ENCODE peak calls at places on chromosomes 11 and 22, in eight cellular contexts. One of them, this sample, is unnamed.

GRCh38 chr22:41181349-41182241 is 23.5 kb upstream of the L3MBTL2 start:
- DNase-seq in RWPE2: no peak
- DNase-seq in HepG2: no peak
- DNase-seq in naive thymus-derived CD4-positive, alpha-beta T cell: no peak
- DNase-seq in PC-3: peak; percentile 49
- DNase-seq in GM23338: peak; percentile 67
- DNase-seq in effector memory CD4-positive, alpha-beta T cell: no peak
- DNase-seq in left ventricle myocardium inferior: no peak
- DNase-seq in this sample: no peak

GRCh38 chr22:30301995-30302809 is 12.9 kb upstream of the CASTOR1 start:
- DNase-seq in HepG2: no peak
- DNase-seq in RWPE2: no peak
- DNase-seq in GM23338: no peak
- DNase-seq in left ventricle myocardium inferior: peak; percentile 57
- DNase-seq in naive thymus-derived CD4-positive, alpha-beta T cell: no peak
- DNase-seq in effector memory CD4-positive, alpha-beta T cell: no peak
- DNase-seq in PC-3: peak; percentile 67
- DNase-seq in this sample: no peak

GRCh38 chr11:44675906-44676305 is 50.9 kb upstream of the TSPAN18 start:
- DNase-seq in effector memory CD4-positive, alpha-beta T cell: no peak
- DNase-seq in naive thymus-derived CD4-positive, alpha-beta T cell: no peak
- DNase-seq in PC-3: no peak
- DNase-seq in left ventricle myocardium inferior: no peak
- DNase-seq in RWPE2: no peak
- DNase-seq in HepG2: no peak
- DNase-seq in GM23338: no peak
- DNase-seq in this sample: no peak

GRCh38 chr11:96464695-96465307 is 75.0 kb downstream of the JRKL start:
- DNase-seq in effector memory CD4-positive, alpha-beta T cell: no peak
- DNase-seq in naive thymus-derived CD4-positive, alpha-beta T cell: peak; percentile 27
- DNase-seq in PC-3: peak; percentile 90
- DNase-seq in RWPE2: no peak
- DNase-seq in left ventricle myocardium inferior: no peak
- DNase-seq in GM23338: peak; percentile 94
- DNase-seq in HepG2: peak; percentile 68
- DNase-seq in this sample: peak; percentile 87

GRCh38 chr11:44793350-44794090 is 66.8 kb downstream of the TSPAN18 start:
- DNase-seq in HepG2: no peak
- DNase-seq in PC-3: no peak
- DNase-seq in left ventricle myocardium inferior: no peak
- DNase-seq in naive thymus-derived CD4-positive, alpha-beta T cell: no peak
- DNase-seq in RWPE2: no peak
- DNase-seq in GM23338: peak; percentile 37
- DNase-seq in effector memory CD4-positive, alpha-beta T cell: no peak
- DNase-seq in this sample: peak; percentile 63

GRCh38 chr11:73348838-73349237 is 27.4 kb upstream of the RELT start:
- DNase-seq in HepG2: no peak
- DNase-seq in PC-3: no peak
- DNase-seq in RWPE2: no peak
- DNase-seq in effector memory CD4-positive, alpha-beta T cell: no peak
- DNase-seq in left ventricle myocardium inferior: no peak
- DNase-seq in GM23338: no peak
- DNase-seq in naive thymus-derived CD4-positive, alpha-beta T cell: no peak
- DNase-seq in this sample: no peak

GRCh38 chr11:44267366-44268072 is 42.4 kb downstream of the ALX4 start:
- DNase-seq in left ventricle myocardium inferior: no peak
- DNase-seq in HepG2: no peak
- DNase-seq in naive thymus-derived CD4-positive, alpha-beta T cell: no peak
- DNase-seq in effector memory CD4-positive, alpha-beta T cell: no peak
- DNase-seq in RWPE2: no peak
- DNase-seq in GM23338: no peak
- DNase-seq in PC-3: no peak
- DNase-seq in this sample: no peak

GRCh38 chr22:49983148-49984042 is 22.8 kb downstream of the PIM3 start:
- DNase-seq in GM23338: peak; percentile 65
- DNase-seq in effector memory CD4-positive, alpha-beta T cell: no peak
- DNase-seq in RWPE2: peak; percentile 51
- DNase-seq in left ventricle myocardium inferior: no peak
- DNase-seq in naive thymus-derived CD4-positive, alpha-beta T cell: no peak
- DNase-seq in HepG2: no peak
- DNase-seq in PC-3: no peak
- DNase-seq in this sample: peak; percentile 65

GRCh38 chr11:8810331-8811301 is 100.4 kb upstream of the AKIP1 start:
- DNase-seq in GM23338: peak; percentile 89
- DNase-seq in RWPE2: peak; percentile 84
- DNase-seq in naive thymus-derived CD4-positive, alpha-beta T cell: no peak
- DNase-seq in PC-3: peak; percentile 59
- DNase-seq in effector memory CD4-positive, alpha-beta T cell: no peak
- DNase-seq in HepG2: peak; percentile 63
- DNase-seq in left ventricle myocardium inferior: peak; percentile 81
- DNase-seq in this sample: peak; percentile 95

GRCh38 chr22:38860291-38861169 is 11.5 kb downstream of the CBX6 start:
- DNase-seq in naive thymus-derived CD4-positive, alpha-beta T cell: no peak
- DNase-seq in GM23338: peak; percentile 57
- DNase-seq in PC-3: no peak
- DNase-seq in RWPE2: no peak
- DNase-seq in effector memory CD4-positive, alpha-beta T cell: no peak
- DNase-seq in left ventricle myocardium inferior: no peak
- DNase-seq in HepG2: peak; percentile 38
- DNase-seq in this sample: peak; percentile 30

GRCh38 chr22:32308191-32308590 is 49.5 kb upstream of the RFPL3 start:
- DNase-seq in effector memory CD4-positive, alpha-beta T cell: no peak
- DNase-seq in PC-3: no peak
- DNase-seq in left ventricle myocardium inferior: no peak
- DNase-seq in naive thymus-derived CD4-positive, alpha-beta T cell: no peak
- DNase-seq in RWPE2: no peak
- DNase-seq in HepG2: no peak
- DNase-seq in GM23338: no peak
- DNase-seq in this sample: no peak

DNA sequence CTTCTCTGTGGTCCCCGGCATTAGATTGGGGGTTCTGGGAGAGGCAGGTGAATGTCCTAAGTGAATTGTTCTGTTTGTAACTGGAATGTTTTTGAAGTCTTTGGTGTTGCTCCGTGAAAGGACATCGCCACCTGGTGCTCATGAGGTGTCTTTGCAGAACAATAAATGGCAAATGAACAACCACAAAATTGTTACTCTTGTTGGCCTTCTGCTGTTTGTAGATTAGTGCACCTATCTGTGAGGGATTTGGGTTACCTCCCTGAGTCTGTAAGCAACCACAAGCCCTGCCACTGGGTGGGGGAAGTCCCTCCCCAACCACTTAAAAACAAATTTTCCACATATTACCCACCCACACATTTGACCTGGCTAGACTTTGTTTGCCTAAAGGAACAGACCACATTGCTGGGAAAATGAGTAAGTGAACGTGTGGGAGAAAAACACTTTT is 4.7 kb downstream of the MPEG1 start:
- DNase-seq in effector memory CD4-positive, alpha-beta T cell: no peak
- DNase-seq in GM23338: peak; percentile 81
- DNase-seq in naive thymus-derived CD4-positive, alpha-beta T cell: peak; percentile 21
- DNase-seq in RWPE2: no peak
- DNase-seq in left ventricle myocardium inferior: no peak
- DNase-seq in HepG2: peak; percentile 48
- DNase-seq in PC-3: peak; percentile 69
- DNase-seq in this sample: peak; percentile 62
- H3K27ac ChIP-seq in effector memory CD4-positive, alpha-beta T cell: no peak overlapping the region
- H3K27ac ChIP-seq in GM23338: no peak overlapping the region
- H3K27ac ChIP-seq in naive thymus-derived CD4-positive, alpha-beta T cell: no peak overlapping the region
- H3K27ac ChIP-seq in RWPE2: no peak overlapping the region
- H3K27ac ChIP-seq in left ventricle myocardium inferior: peak overlapping the region; percentile 30
- H3K27ac ChIP-seq in HepG2: no peak overlapping the region
- H3K27ac ChIP-seq in PC-3: no peak overlapping the region
- H3K27ac ChIP-seq in this sample: no peak overlapping the region

GRCh38 chr11:130523166-130523565 is 74.7 kb downstream of the ADAMTS15 start:
- DNase-seq in RWPE2: no peak
- DNase-seq in naive thymus-derived CD4-positive, alpha-beta T cell: no peak
- DNase-seq in left ventricle myocardium inferior: no peak
- DNase-seq in HepG2: no peak
- DNase-seq in GM23338: no peak
- DNase-seq in PC-3: no peak
- DNase-seq in effector memory CD4-positive, alpha-beta T cell: no peak
- DNase-seq in this sample: no peak

GRCh38 chr11:130518164-130518563 is 69.7 kb downstream of the ADAMTS15 start:
- DNase-seq in RWPE2: no peak
- DNase-seq in HepG2: no peak
- DNase-seq in GM23338: no peak
- DNase-seq in left ventricle myocardium inferior: no peak
- DNase-seq in naive thymus-derived CD4-positive, alpha-beta T cell: no peak
- DNase-seq in effector memory CD4-positive, alpha-beta T cell: no peak
- DNase-seq in PC-3: no peak
- DNase-seq in this sample: no peak

GRCh38 chr11:130522284-130522961 is 74.0 kb downstream of the ADAMTS15 start:
- DNase-seq in left ventricle myocardium inferior: peak; percentile 94
- DNase-seq in naive thymus-derived CD4-positive, alpha-beta T cell: no peak
- DNase-seq in HepG2: peak; percentile 10
- DNase-seq in effector memory CD4-positive, alpha-beta T cell: no peak
- DNase-seq in PC-3: peak; percentile 93
- DNase-seq in GM23338: peak; percentile 65
- DNase-seq in RWPE2: peak; percentile 79
- DNase-seq in this sample: peak; percentile 79

GRCh38 chr11:130519128-130519932 is 70.9 kb downstream of the ADAMTS15 start:
- DNase-seq in effector memory CD4-positive, alpha-beta T cell: no peak
- DNase-seq in PC-3: no peak
- DNase-seq in naive thymus-derived CD4-positive, alpha-beta T cell: no peak
- DNase-seq in left ventricle myocardium inferior: no peak
- DNase-seq in RWPE2: no peak
- DNase-seq in HepG2: no peak
- DNase-seq in GM23338: no peak
- DNase-seq in this sample: no peak

GRCh38 chr11:130520231-130520630 is 71.8 kb downstream of the ADAMTS15 start:
- DNase-seq in effector memory CD4-positive, alpha-beta T cell: no peak
- DNase-seq in RWPE2: no peak
- DNase-seq in HepG2: no peak
- DNase-seq in naive thymus-derived CD4-positive, alpha-beta T cell: no peak
- DNase-seq in PC-3: no peak
- DNase-seq in left ventricle myocardium inferior: peak; percentile 69
- DNase-seq in GM23338: no peak
- DNase-seq in this sample: no peak
- H3K27ac ChIP-seq in effector memory CD4-positive, alpha-beta T cell: no peak overlapping the region
- H3K27ac ChIP-seq in RWPE2: no peak overlapping the region
- H3K27ac ChIP-seq in HepG2: no peak overlapping the region
- H3K27ac ChIP-seq in naive thymus-derived CD4-positive, alpha-beta T cell: no peak overlapping the region
- H3K27ac ChIP-seq in PC-3: no peak overlapping the region
- H3K27ac ChIP-seq in left ventricle myocardium inferior: peak overlapping the region; percentile 94
- H3K27ac ChIP-seq in GM23338: no peak overlapping the region
- H3K27ac ChIP-seq in this sample: no peak overlapping the region

GRCh38 chr22:46079861-46080821 is 70.2 kb upstream of the PPARA start:
- DNase-seq in GM23338: no peak
- DNase-seq in effector memory CD4-positive, alpha-beta T cell: no peak
- DNase-seq in RWPE2: peak; percentile 92
- DNase-seq in left ventricle myocardium inferior: peak; percentile 75
- DNase-seq in naive thymus-derived CD4-positive, alpha-beta T cell: no peak
- DNase-seq in PC-3: peak; percentile 79
- DNase-seq in HepG2: no peak
- DNase-seq in this sample: no peak

GRCh38 chr22:46082633-46083032 is 67.7 kb upstream of the PPARA start:
- DNase-seq in RWPE2: no peak
- DNase-seq in effector memory CD4-positive, alpha-beta T cell: no peak
- DNase-seq in GM23338: no peak
- DNase-seq in HepG2: no peak
- DNase-seq in naive thymus-derived CD4-positive, alpha-beta T cell: no peak
- DNase-seq in PC-3: no peak
- DNase-seq in left ventricle myocardium inferior: no peak
- DNase-seq in this sample: no peak

GRCh38 chr22:46081036-46081830 is 69.1 kb upstream of the PPARA start:
- DNase-seq in PC-3: no peak
- DNase-seq in effector memory CD4-positive, alpha-beta T cell: no peak
- DNase-seq in left ventricle myocardium inferior: peak; percentile 17
- DNase-seq in HepG2: no peak
- DNase-seq in GM23338: no peak
- DNase-seq in RWPE2: peak; percentile 70
- DNase-seq in naive thymus-derived CD4-positive, alpha-beta T cell: no peak
- DNase-seq in this sample: no peak

GRCh38 chr22:46083383-46084350 is 66.7 kb upstream of the PPARA start:
- DNase-seq in left ventricle myocardium inferior: peak; percentile 16
- DNase-seq in GM23338: no peak
- DNase-seq in PC-3: no peak
- DNase-seq in HepG2: no peak
- DNase-seq in effector memory CD4-positive, alpha-beta T cell: no peak
- DNase-seq in RWPE2: peak; percentile 64
- DNase-seq in naive thymus-derived CD4-positive, alpha-beta T cell: no peak
- DNase-seq in this sample: no peak

GRCh38 chr22:46081831-46082210 is 68.5 kb upstream of the PPARA start:
- DNase-seq in effector memory CD4-positive, alpha-beta T cell: no peak
- DNase-seq in PC-3: no peak
- DNase-seq in RWPE2: no peak
- DNase-seq in GM23338: no peak
- DNase-seq in left ventricle myocardium inferior: peak; percentile 22
- DNase-seq in naive thymus-derived CD4-positive, alpha-beta T cell: no peak
- DNase-seq in HepG2: no peak
- DNase-seq in this sample: peak; percentile 26
- H3K27ac ChIP-seq in effector memory CD4-positive, alpha-beta T cell: no peak overlapping the region
- H3K27ac ChIP-seq in PC-3: peak overlapping the region; percentile 99
- H3K27ac ChIP-seq in RWPE2: peak overlapping the region; percentile 99
- H3K27ac ChIP-seq in GM23338: peak overlapping the region; percentile 63
- H3K27ac ChIP-seq in left ventricle myocardium inferior: peak overlapping the region; percentile 100
- H3K27ac ChIP-seq in naive thymus-derived CD4-positive, alpha-beta T cell: no peak overlapping the region
- H3K27ac ChIP-seq in HepG2: no peak overlapping the region
- H3K27ac ChIP-seq in this sample: no peak overlapping the region

GRCh38 chr11:20002312-20003216 is 157.7 kb downstream of the DBX1 start:
- DNase-seq in left ventricle myocardium inferior: no peak
- DNase-seq in effector memory CD4-positive, alpha-beta T cell: no peak
- DNase-seq in naive thymus-derived CD4-positive, alpha-beta T cell: no peak
- DNase-seq in GM23338: no peak
- DNase-seq in HepG2: peak; percentile 94
- DNase-seq in PC-3: no peak
- DNase-seq in RWPE2: no peak
- DNase-seq in this sample: no peak

GRCh38 chr11:20007386-20007785 is 152.9 kb downstream of the DBX1 start:
- DNase-seq in naive thymus-derived CD4-positive, alpha-beta T cell: no peak
- DNase-seq in RWPE2: no peak
- DNase-seq in PC-3: no peak
- DNase-seq in effector memory CD4-positive, alpha-beta T cell: no peak
- DNase-seq in HepG2: no peak
- DNase-seq in left ventricle myocardium inferior: no peak
- DNase-seq in GM23338: no peak
- DNase-seq in this sample: no peak

GRCh38 chr11:20005747-20006146 is 154.5 kb downstream of the DBX1 start:
- DNase-seq in HepG2: no peak
- DNase-seq in RWPE2: no peak
- DNase-seq in GM23338: no peak
- DNase-seq in naive thymus-derived CD4-positive, alpha-beta T cell: no peak
- DNase-seq in effector memory CD4-positive, alpha-beta T cell: no peak
- DNase-seq in left ventricle myocardium inferior: no peak
- DNase-seq in PC-3: no peak
- DNase-seq in this sample: no peak

GRCh38 chr11:20003357-20003756 is 156.9 kb downstream of the DBX1 start:
- DNase-seq in RWPE2: no peak
- DNase-seq in HepG2: no peak
- DNase-seq in left ventricle myocardium inferior: no peak
- DNase-seq in PC-3: peak; percentile 32
- DNase-seq in effector memory CD4-positive, alpha-beta T cell: no peak
- DNase-seq in naive thymus-derived CD4-positive, alpha-beta T cell: no peak
- DNase-seq in GM23338: no peak
- DNase-seq in this sample: no peak

DNA sequence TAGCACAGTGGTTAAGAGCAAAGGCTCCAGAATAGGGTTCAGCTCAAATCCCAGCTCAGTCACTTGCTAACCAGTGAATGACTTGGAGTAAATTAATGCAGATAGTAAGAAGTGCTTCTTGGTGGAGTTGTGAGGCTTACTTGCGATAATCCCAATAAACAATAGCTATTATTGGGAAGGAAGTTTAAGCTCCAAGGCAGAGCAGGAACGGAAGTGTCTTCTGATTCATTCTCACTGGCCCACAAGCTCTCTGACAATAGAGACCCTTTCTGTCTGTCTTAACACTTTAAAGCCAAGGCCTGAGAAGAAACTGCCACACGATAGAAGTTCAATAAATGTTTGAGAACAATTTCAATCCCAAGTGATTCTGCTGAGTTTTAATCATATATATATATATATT is 155.4 kb downstream of the DBX1 start:
- DNase-seq in RWPE2: no peak
- DNase-seq in effector memory CD4-positive, alpha-beta T cell: no peak
- DNase-seq in naive thymus-derived CD4-positive, alpha-beta T cell: no peak
- DNase-seq in HepG2: no peak
- DNase-seq in GM23338: no peak
- DNase-seq in left ventricle myocardium inferior: no peak
- DNase-seq in PC-3: no peak
- DNase-seq in this sample: no peak
- H3K27ac ChIP-seq in RWPE2: no peak overlapping the region
- H3K27ac ChIP-seq in effector memory CD4-positive, alpha-beta T cell: no peak overlapping the region
- H3K27ac ChIP-seq in naive thymus-derived CD4-positive, alpha-beta T cell: no peak overlapping the region
- H3K27ac ChIP-seq in HepG2: no peak overlapping the region
- H3K27ac ChIP-seq in GM23338: no peak overlapping the region
- H3K27ac ChIP-seq in left ventricle myocardium inferior: no peak overlapping the region
- H3K27ac ChIP-seq in PC-3: no peak overlapping the region
- H3K27ac ChIP-seq in this sample: no peak overlapping the region

This sample was measured in neural progenitor cell.